ENCODE peak calls at places on chromosome 1, in five cellular contexts. X is H1, V is heart left ventricle, Q is transverse colon, B is tibial nerve. W is an unnamed sample.

GRCh38 chr1:43232071-43232470 is 37.7 kb upstream of the TMEM125 start:
- DNase-seq in X (no peak), V (no peak), Q (no peak), B (no peak), W (no peak)

GRCh38 chr1:152884966-152885624 is 7.0 kb downstream of the SMCP start:
- DNase-seq in X (no peak), V (no peak), Q (no peak), B (no peak), W (no peak)

GRCh38 chr1:117093870-117094621 is 27.5 kb downstream of the TRIM45 start:
- DNase-seq in X (no peak), V (no peak), Q (no peak), B (no peak), W (no peak)

GRCh38 chr1:211738096-211738708 is 62.8 kb upstream of the NEK2 start:
- DNase-seq in X (no peak), V (no peak), Q (no peak), B (no peak), W (no peak)

GRCh38 chr1:23796466-23797271 is 3.9 kb downstream of the GALE start:
- DNase-seq in X (no peak), V (no peak), Q (peak; percentile 64), B (no peak), W (no peak)

GRCh38 chr1:208781391-208782035 is 537.3 kb upstream of the PLXNA2 start:
- DNase-seq in X (peak; percentile 46), V (no peak), Q (no peak), B (no peak), W (no peak)

GRCh38 chr1:65476327-65476726 is 55.9 kb downstream of the LEPR start:
- DNase-seq in X (no peak), V (no peak), Q (no peak), B (no peak), W (no peak)

GRCh38 chr1:186386725-186387383 is 11.2 kb downstream of the ODR4 start:
- DNase-seq in X (no peak), V (no peak), Q (no peak), B (no peak), W (no peak)

GRCh38 chr1:234706199-234706598 is 96.2 kb upstream of the IRF2BP2 start:
- DNase-seq in X (peak; percentile 8), V (no peak), Q (no peak), B (no peak), W (no peak)

GRCh38 chr1:69569281-69569970 is 1.7 kb downstream of the LRRC7 start:
- DNase-seq in X (peak; percentile 52), V (no peak), Q (no peak), B (no peak), W (no peak)

GRCh38 chr1:23080885-23081284 is 61.6 kb downstream of the KDM1A start:
- DNase-seq in X (no peak), V (no peak), Q (no peak), B (no peak), W (no peak)

GRCh38 chr1:114671011-114671938 is 1.4 kb upstream of the DENND2C start:
- DNase-seq in X (no peak), V (no peak), Q (no peak), B (no peak), W (no peak)

GRCh38 chr1:243559575-243560172 is 290.4 kb downstream of the AKT3 start:
- DNase-seq in X (no peak), V (no peak), Q (no peak), B (no peak), W (no peak)

GRCh38 chr1:221815660-221816059 is 73.8 kb upstream of the DUSP10 start:
- DNase-seq in X (no peak), V (no peak), Q (no peak), B (no peak), W (no peak)

GRCh38 chr1:45304311-45305081 is 22.2 kb upstream of the HPDL start:
- DNase-seq in X (peak; percentile 46), V (peak; percentile 36), Q (peak; percentile 54), B (no peak), W (peak; percentile 28)

GRCh38 chr1:45302505-45303331 is 24.0 kb upstream of the HPDL start:
- DNase-seq in X (peak; percentile 37), V (no peak), Q (no peak), B (no peak), W (peak; percentile 81)

GRCh38 chr1:45305231-45305630 is 21.5 kb upstream of the HPDL start:
- DNase-seq in X (peak; percentile 37), V (no peak), Q (no peak), B (no peak), W (peak; percentile 49)

GRCh38 chr1:45306319-45306718 is 20.4 kb upstream of the HPDL start:
- DNase-seq in X (peak; percentile 44), V (no peak), Q (no peak), B (no peak), W (no peak)

GRCh38 chr1:45303582-45304310 is 22.9 kb upstream of the HPDL start:
- DNase-seq in X (peak; percentile 94), V (peak; percentile 99), Q (peak; percentile 99), B (peak; percentile 96), W (peak; percentile 98)
- TF ChIP-seq POLR2A in X (peak; percentile 97), V (no peak), Q (peak; percentile 86), B (peak; percentile 69), W (no peak)

DNA sequence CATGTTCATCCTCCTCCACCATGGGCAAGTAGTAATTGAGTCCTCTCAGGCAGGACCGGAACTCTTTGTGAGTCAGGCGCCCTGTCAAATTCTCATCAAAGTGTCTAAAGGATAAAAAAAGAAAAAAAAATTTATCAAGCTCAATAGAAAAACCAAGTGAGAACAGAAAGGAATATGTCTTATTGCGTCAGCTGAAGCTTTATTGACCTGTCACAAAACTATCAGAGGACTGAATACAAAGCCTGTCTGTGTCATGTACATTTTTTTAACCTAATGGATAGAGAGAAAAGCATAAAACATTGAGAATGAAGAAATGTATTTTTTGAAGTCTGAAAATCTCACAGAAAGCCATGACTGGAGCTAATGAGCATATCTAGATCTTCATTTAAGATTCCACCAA is 8.7 kb downstream of the OR10Z1 start:
- DNase-seq in X (no peak), V (no peak), Q (no peak), B (no peak), W (no peak)
- TF ChIP-seq CTCF in X (no peak), V (no peak), Q (no peak), B (no peak), W (no peak)

GRCh38 chr1:28580706-28581530 is 11.1 kb upstream of the RAB42 start:
- DNase-seq in X (no peak), V (no peak), Q (peak; percentile 68), B (no peak), W (peak; percentile 35)

GRCh38 chr1:28577738-28578536 is 14.1 kb upstream of the RAB42 start:
- DNase-seq in X (no peak), V (no peak), Q (no peak), B (no peak), W (no peak)

GRCh38 chr1:28577052-28577678 is 14.9 kb upstream of the RAB42 start:
- DNase-seq in X (no peak), V (no peak), Q (no peak), B (no peak), W (no peak)

GRCh38 chr1:28578696-28579218 is 13.3 kb upstream of the RAB42 start:
- DNase-seq in X (no peak), V (no peak), Q (no peak), B (no peak), W (no peak)

DNA sequence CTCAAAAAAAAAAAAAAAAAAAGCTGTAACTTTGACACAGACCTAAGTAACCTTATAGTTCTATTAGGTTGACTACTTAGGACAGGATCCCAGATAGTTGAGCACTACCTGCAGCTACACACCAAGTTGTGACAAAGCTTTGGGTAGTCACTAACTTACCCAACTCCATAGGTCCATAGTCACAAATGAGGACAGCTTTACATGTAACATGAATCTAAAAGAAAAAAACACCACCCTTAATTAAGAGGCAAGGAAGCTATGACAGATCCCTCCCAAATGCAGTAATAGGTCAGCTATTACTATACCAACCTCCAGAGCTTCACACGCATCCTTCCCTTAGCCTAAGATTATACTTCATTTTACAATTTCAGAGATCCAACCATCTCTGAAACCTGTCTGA is 12.7 kb upstream of the RAB42 start:
- DNase-seq in X (no peak), V (no peak), Q (no peak), B (no peak), W (no peak)
- TF ChIP-seq POLR2A in X (peak; percentile 22), V (no peak), Q (no peak), B (no peak), W (no peak)

GRCh38 chr1:7117599-7118281 is 332.5 kb downstream of the CAMTA1 start:
- DNase-seq in X (peak; percentile 52), V (peak; percentile 42), Q (no peak), B (peak; percentile 17), W (no peak)
- TF ChIP-seq CTCF in X (peak; percentile 11), V (no peak), Q (no peak), B (no peak), W (no peak)

W was measured in lower leg skin.